ENCODE peak calls at places on chromosomes 2 and 18, in four cellular contexts. H, I, L and E are unnamed samples. For H3K4me1, the result is how much of the 10 kb centered on the place peaks cover.

GRCh38 chr2:50529600-50530218 is 502.2 kb downstream of the NRXN1 start:
- DNase-seq in L (peak), H (peak), I (no peak), E (peak)

GRCh38 chr2:190334479-190335224 is 8.7 kb upstream of the INPP1 start:
- DNase-seq in L (peak), H (no peak), I (no peak), E (no peak)

GRCh38 chr2:143259368-143259958 is 130.2 kb downstream of the ARHGAP15 start:
- DNase-seq in H (peak), L (peak), I (no peak), E (peak)

GRCh38 chr2:218028562-218029348 is 26.0 kb upstream of the TNS1 start:
- DNase-seq in I (no peak), L (no peak), H (no peak), E (peak)

GRCh38 chr18:44823286-44823685 is 142.6 kb downstream of the SETBP1 start:
- DNase-seq in I (no peak), H (peak), L (no peak), E (no peak)

GRCh38 chr2:207879536-207879935 is 109.8 kb upstream of the FZD5 start:
- DNase-seq in L (no peak), I (no peak), H (peak), E (no peak)

GRCh38 chr18:77059294-77059916 is 73.2 kb downstream of the MBP start:
- DNase-seq in H (peak), I (no peak), L (peak), E (no peak)

GRCh38 chr2:1750935-1751767 is 6.8 kb upstream of the PXDN start:
- DNase-seq in H (peak), L (peak), I (peak), E (no peak)

GRCh38 chr2:20524412-20525040 is 77.7 kb downstream of the RHOB start:
- DNase-seq in H (no peak), L (no peak), I (peak), E (no peak)

GRCh38 chr18:44723973-44724778 is 43.5 kb downstream of the SETBP1 start:
- DNase-seq in H (no peak), L (no peak), I (no peak), E (no peak)

GRCh38 chr2:85772019-85772745 is 18.4 kb downstream of the ATOH8 start:
- DNase-seq in I (peak), H (peak), L (peak), E (no peak)

GRCh38 chr2:223989206-223989859 is 32.1 kb downstream of the MRPL44 start:
- DNase-seq in H (peak), I (no peak), L (peak), E (no peak)

GRCh38 chr18:37176307-37176934 is 347.5 kb downstream of the KIAA1328 start:
- DNase-seq in L (no peak), I (no peak), H (peak), E (no peak)

GRCh38 chr2:180033993-180034894 is 27.1 kb upstream of the CWC22 start:
- DNase-seq in H (peak), I (no peak), L (no peak), E (no peak)

GRCh38 chr2:228048838-228049490 is 132.5 kb downstream of the SPHKAP start:
- DNase-seq in I (no peak), L (peak), H (peak), E (no peak)

GRCh38 chr2:197279997-197280756 is 30.4 kb downstream of the ANKRD44 start:
- DNase-seq in H (no peak), I (no peak), L (no peak), E (no peak)

GRCh38 chr2:233021771-233022170 is 8.7 kb upstream of the NGEF start:
- DNase-seq in L (no peak), H (peak), I (no peak), E (no peak)

GRCh38 chr2:190948671-190949070 is 65.3 kb downstream of the STAT1 start:
- DNase-seq in I (no peak), L (peak), H (peak), E (no peak)

GRCh38 chr2:46495347-46496030 is 16.1 kb downstream of the TMEM247 start:
- DNase-seq in I (no peak), L (no peak), H (no peak), E (no peak)

GRCh38 chr2:170324640-170325046 is 146.7 kb downstream of the MYO3B start:
- DNase-seq in H (peak), I (no peak), L (peak), E (peak)

GRCh38 chr2:37766087-37766486 is 94.6 kb upstream of the CDC42EP3 start:
- DNase-seq in L (no peak), H (peak), I (no peak), E (no peak)

GRCh38 chr2:7497223-7497622 is 580.0 kb downstream of the RNF144A start:
- DNase-seq in I (no peak), L (peak), H (no peak), E (no peak)

GRCh38 chr2:119181391-119181790 is 22.8 kb upstream of the C1QL2 start:
- DNase-seq in I (no peak), H (no peak), L (no peak), E (no peak)

GRCh38 chr2:216849987-216850386 is 9.9 kb downstream of the TNP1 start:
- DNase-seq in L (peak), I (peak), H (peak), E (no peak)

GRCh38 chr2:200698217-200698616 is 112.4 kb downstream of the AOX1 start:
- DNase-seq in I (no peak), L (no peak), H (no peak), E (no peak)

GRCh38 chr2:159228006-159228655 is 58.4 kb downstream of the WDSUB1 start:
- DNase-seq in L (no peak), H (no peak), I (no peak), E (no peak)

GRCh38 chr18:61475931-61476330 is 142.7 kb downstream of the CDH20 start:
- DNase-seq in L (no peak), I (no peak), H (no peak), E (no peak)

GRCh38 chr2:9552491-9553178 is 3.0 kb downstream of the ADAM17 start:
- DNase-seq in H (peak), L (peak), I (no peak), E (no peak)

GRCh38 chr2:128605421-128605820 is 286.8 kb upstream of the HS6ST1 start:
- DNase-seq in L (no peak), H (no peak), I (no peak), E (no peak)

GRCh38 chr2:238945433-238946150 is 97.7 kb downstream of the TWIST2 start:
- DNase-seq in I (peak), H (peak), L (peak), E (peak)

GRCh38 chr2:205688417-205689200 is 6.3 kb downstream of the NRP2 start:
- DNase-seq in L (peak), I (no peak), H (no peak), E (no peak)

GRCh38 chr2:55585451-55586079 is 31.9 kb downstream of the PPP4R3B start:
- DNase-seq in I (no peak), L (no peak), H (peak), E (no peak)

GRCh38 chr18:75211002-75211621 is 515 bp downstream of the TSHZ1 start:
- DNase-seq in L (no peak), H (no peak), I (peak), E (peak)

GRCh38 chr2:86221066-86221684 is 21.9 kb downstream of the MRPL35 start:
- DNase-seq in L (peak), H (peak), I (no peak), E (peak)

GRCh38 chr2:8248623-8248957 is 433.3 kb upstream of the ID2 start:
- DNase-seq in L (no peak), I (no peak), H (no peak), E (no peak)

GRCh38 chr2:183995632-183996031 is 602.7 kb upstream of the ZNF804A start:
- DNase-seq in I (no peak), H (peak), L (no peak), E (no peak)

GRCh38 chr2:47905454-47906260 is 641 bp downstream of the FBXO11 start:
- DNase-seq in L (no peak), I (peak), H (peak), E (peak)

GRCh38 chr2:127386764-127387654 is 766 bp downstream of the MAP3K2 start:
- DNase-seq in L (peak), H (peak), I (peak), E (peak)

GRCh38 chr2:127386246-127386645 is 1.5 kb downstream of the MAP3K2 start:
- DNase-seq in I (no peak), L (no peak), H (no peak), E (no peak)

GRCh38 chr2:127389778-127390435 is 2.1 kb upstream of the MAP3K2 start:
- DNase-seq in H (no peak), L (no peak), I (no peak), E (no peak)

GRCh38 chr2:127388423-127389164 is 819 bp upstream of the MAP3K2 start:
- DNase-seq in L (peak), H (peak), I (no peak), E (no peak)

DNA sequence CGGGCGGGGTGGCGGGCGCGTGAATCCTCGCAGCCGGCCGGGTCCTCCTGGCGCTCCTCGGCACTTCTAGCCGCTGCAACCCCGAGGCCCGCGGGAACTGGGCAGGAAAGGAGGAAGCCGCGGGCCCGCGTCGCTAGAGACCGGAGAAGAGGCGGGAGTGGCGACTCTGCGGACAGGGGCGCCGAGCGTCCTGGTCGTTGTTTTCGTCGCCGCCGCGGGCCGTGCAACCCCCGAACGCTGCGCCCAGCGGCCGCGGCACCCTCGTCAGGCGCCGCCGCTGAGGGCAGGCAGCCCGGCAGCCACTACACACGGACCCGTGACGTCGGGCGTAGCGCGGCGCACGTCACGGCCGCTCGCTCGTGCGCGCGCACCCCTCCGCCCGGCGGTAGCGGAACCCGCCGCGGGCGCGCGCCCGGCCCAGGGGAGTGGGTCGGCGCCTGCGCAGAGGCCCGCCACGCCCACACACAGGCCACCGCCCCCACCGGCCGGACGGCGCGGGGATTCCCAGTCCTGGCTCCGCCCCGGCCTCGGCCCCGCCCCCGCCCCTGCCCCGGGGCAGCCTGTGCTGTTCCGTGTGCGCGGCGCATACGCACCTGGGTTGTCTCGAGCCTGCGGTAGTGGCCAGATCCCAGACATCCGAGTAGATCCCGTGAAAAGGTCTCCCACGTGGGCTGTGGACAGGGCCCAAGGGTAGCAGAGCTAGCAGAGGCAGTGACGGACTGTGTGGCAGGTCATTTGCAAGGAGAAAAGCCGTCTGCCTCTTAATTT is at the start of gene MAP3K2:
- DNase-seq in H (peak), I (peak), L (peak), E (peak)
- H3K4me1 ChIP-seq in H (under half), I (half or more), L (under half), E (under half)

DNA sequence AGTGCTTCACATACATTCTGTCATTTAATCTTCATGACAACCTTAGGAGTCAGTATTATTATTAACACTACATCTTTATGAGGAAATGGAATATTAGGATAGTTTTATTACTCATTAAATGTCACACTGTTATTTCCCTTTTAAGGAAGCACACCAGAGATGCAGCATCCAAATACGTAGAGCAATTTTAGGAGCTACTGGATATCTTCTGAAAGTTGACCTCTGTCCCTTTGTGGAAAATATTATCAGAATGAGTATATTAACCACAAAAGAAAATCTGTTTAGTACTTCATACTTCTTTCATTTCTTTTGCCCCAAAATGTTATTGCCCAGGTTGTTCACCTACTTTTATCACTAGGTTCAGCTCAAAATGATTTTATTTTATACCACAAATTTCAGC is 72.9 kb upstream of the APCDD1 start:
- DNase-seq in L (no peak), I (no peak), H (no peak), E (no peak)
- H3K4me1 ChIP-seq in L (under half), I (under half), H (under half), E (under half)

GRCh38 chr2:40037303-40037702 is 258.2 kb upstream of the THUMPD2 start:
- DNase-seq in H (no peak), I (no peak), L (no peak), E (no peak)

GRCh38 chr2:40034198-40034597 is 255.1 kb upstream of the THUMPD2 start:
- DNase-seq in I (no peak), H (no peak), L (no peak), E (no peak)

GRCh38 chr2:40038646-40039045 is 259.6 kb upstream of the THUMPD2 start:
- DNase-seq in I (no peak), H (no peak), L (no peak), E (no peak)

GRCh38 chr2:40034801-40035200 is 255.7 kb upstream of the THUMPD2 start:
- DNase-seq in L (no peak), H (no peak), I (no peak), E (no peak)

GRCh38 chr2:40036241-40036640 is 257.2 kb upstream of the THUMPD2 start:
- DNase-seq in H (no peak), L (no peak), I (no peak), E (no peak)
- H3K4me1 ChIP-seq in H (under half), L (under half), I (under half), E (under half)

GRCh38 chr2:219447242-219448098 is 12.8 kb downstream of the SPEG start:
- DNase-seq in H (no peak), I (no peak), L (no peak), E (no peak)
- H3K4me1 ChIP-seq in H (under half), I (under half), L (under half), E (under half)

DNA sequence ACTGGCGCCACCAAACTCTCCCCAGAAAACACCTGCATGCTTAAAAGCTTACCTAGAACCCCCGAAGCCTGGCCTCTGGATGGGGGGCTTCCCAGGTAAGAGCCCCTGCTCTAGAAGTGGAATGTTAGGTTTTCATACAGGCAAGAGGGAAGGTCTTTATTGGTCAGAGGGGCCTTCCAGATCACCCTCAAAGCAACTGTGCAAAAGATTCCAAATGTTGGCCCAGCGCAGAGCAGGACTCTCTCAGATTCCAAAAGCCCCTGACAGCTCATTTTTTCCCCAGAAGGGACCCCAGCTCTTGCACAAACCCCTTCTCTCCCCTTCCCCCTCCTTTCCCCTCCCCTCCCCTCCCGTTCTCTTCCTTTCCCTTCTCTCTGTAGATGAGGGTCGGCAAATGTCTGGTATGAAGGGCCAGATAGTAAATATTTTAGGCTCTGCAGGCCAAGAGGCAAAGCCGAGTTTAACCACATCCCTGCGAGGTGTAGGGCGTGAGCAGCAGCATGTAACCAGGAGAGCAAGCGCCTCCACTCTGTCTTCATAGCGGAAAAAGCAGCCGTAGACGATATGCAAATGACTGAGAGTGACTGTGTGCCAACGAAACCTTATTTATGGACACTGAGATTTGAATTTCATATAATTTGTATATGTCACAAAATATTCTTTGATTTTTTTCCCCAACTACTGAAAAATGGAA is 116.9 kb downstream of the SMAD7 start:
- DNase-seq in H (peak), L (peak), I (no peak), E (no peak)
- H3K4me1 ChIP-seq in H (under half), L (under half), I (under half), E (half or more)

GRCh38 chr18:3266062-3266608 is 4.2 kb downstream of the MYL12B start:
- DNase-seq in I (no peak), H (no peak), L (no peak), E (no peak)

GRCh38 chr18:3264362-3264761 is 2.4 kb downstream of the MYL12B start:
- DNase-seq in L (peak), I (no peak), H (no peak), E (no peak)

GRCh38 chr18:3268306-3268705 is 6.4 kb downstream of the MYL12B start:
- DNase-seq in I (no peak), H (no peak), L (peak), E (no peak)

GRCh38 chr18:3262234-3263171 is 570 bp downstream of the MYL12B start:
- DNase-seq in I (no peak), L (no peak), H (peak), E (no peak)

GRCh38 chr18:3265564-3266033 is 3.7 kb downstream of the MYL12B start:
- DNase-seq in H (peak), I (no peak), L (no peak), E (no peak)
- H3K4me1 ChIP-seq in H (under half), I (half or more), L (under half), E (half or more)

GRCh38 chr2:127092951-127093516 is 13.9 kb downstream of the BIN1 start:
- DNase-seq in I (no peak), L (no peak), H (peak), E (no peak)
- H3K4me1 ChIP-seq in I (under half), L (under half), H (under half), E (under half)

DNA sequence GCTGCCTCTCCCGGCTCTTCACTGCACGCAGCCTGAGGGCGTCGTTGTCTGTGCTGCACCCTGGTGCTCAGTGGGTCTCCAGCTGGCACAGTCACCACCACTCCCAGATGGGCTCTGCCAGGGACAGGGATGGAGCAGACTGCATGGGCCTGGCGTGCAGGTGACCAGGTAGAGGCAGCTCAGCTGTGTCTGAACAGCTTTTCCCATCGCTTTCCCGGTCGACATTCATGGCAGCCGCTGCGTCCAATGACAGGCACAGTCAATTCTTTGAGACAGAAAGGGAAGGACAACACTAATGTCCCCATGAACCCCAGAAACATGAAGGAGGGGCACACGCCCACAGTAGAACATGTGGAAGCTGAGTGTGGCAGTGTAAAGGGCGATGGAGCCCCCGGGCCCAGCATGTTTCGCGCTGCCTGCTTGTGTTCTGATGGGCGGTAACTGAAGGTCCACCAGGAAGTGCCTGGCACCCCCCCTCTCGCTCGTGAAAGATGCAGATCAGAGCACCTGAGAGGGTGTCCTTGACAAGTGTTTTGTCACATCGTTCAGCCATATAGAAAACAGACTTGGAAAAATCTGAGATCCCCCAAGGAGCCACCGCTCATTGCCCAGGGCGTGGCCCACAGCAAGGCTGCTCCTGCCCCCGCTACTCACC is 122.4 kb downstream of the NFATC1 start:
- DNase-seq in L (no peak), I (no peak), H (no peak), E (no peak)
- H3K4me1 ChIP-seq in L (under half), I (under half), H (under half), E (under half)

GRCh38 chr18:48074929-48075706 is 144.7 kb upstream of the SMAD2 start:
- DNase-seq in L (no peak), H (no peak), I (no peak), E (no peak)
- H3K4me1 ChIP-seq in L (under half), H (under half), I (under half), E (under half)